ENCODE peak calls at places on chromosome 11, in six cellular contexts. One of them, this sample, is unnamed.

GRCh38 chr11:77697865-77698264 is 60.3 kb upstream of the CLNS1A start:
- DNase-seq in astrocyte of the cerebellum: no peak
- DNase-seq in fibroblast of pulmonary artery: no peak
- DNase-seq in GM12865: no peak
- DNase-seq in dorsolateral prefrontal cortex: no peak
- DNase-seq in fibroblast of lung: no peak
- DNase-seq in this sample: no peak

GRCh38 chr11:134367781-134368180 is 36.0 kb downstream of the GLB1L2 start:
- DNase-seq in fibroblast of pulmonary artery: no peak
- DNase-seq in astrocyte of the cerebellum: no peak
- DNase-seq in fibroblast of lung: no peak
- DNase-seq in GM12865: no peak
- DNase-seq in dorsolateral prefrontal cortex: no peak
- DNase-seq in this sample: no peak

GRCh38 chr11:64531422-64531821 is 59.6 kb upstream of the SLC22A12 start:
- DNase-seq in fibroblast of pulmonary artery: no peak
- DNase-seq in fibroblast of lung: no peak
- DNase-seq in dorsolateral prefrontal cortex: no peak
- DNase-seq in astrocyte of the cerebellum: no peak
- DNase-seq in GM12865: no peak
- DNase-seq in this sample: no peak

GRCh38 chr11:114008331-114008730 is 33.4 kb downstream of the HTR3A start:
- DNase-seq in GM12865: no peak
- DNase-seq in fibroblast of lung: no peak
- DNase-seq in fibroblast of pulmonary artery: no peak
- DNase-seq in dorsolateral prefrontal cortex: no peak
- DNase-seq in astrocyte of the cerebellum: no peak
- DNase-seq in this sample: no peak

GRCh38 chr11:112656772-112657428 is 304.3 kb upstream of the NCAM1 start:
- DNase-seq in fibroblast of lung: peak; percentile 88
- DNase-seq in fibroblast of pulmonary artery: peak; percentile 48
- DNase-seq in GM12865: peak; percentile 42
- DNase-seq in dorsolateral prefrontal cortex: peak; percentile 55
- DNase-seq in astrocyte of the cerebellum: peak; percentile 77
- DNase-seq in this sample: no peak

GRCh38 chr11:131979364-131979763 is 608.9 kb downstream of the NTM start:
- DNase-seq in dorsolateral prefrontal cortex: no peak
- DNase-seq in fibroblast of pulmonary artery: no peak
- DNase-seq in GM12865: no peak
- DNase-seq in astrocyte of the cerebellum: no peak
- DNase-seq in fibroblast of lung: no peak
- DNase-seq in this sample: no peak

GRCh38 chr11:20110908-20111669 is 49.2 kb downstream of the DBX1 start:
- DNase-seq in fibroblast of lung: peak; percentile 98
- DNase-seq in GM12865: peak; percentile 73
- DNase-seq in astrocyte of the cerebellum: peak; percentile 29
- DNase-seq in fibroblast of pulmonary artery: peak; percentile 60
- DNase-seq in dorsolateral prefrontal cortex: peak; percentile 35
- DNase-seq in this sample: no peak

GRCh38 chr11:6627762-6628241 is 8.6 kb upstream of the TPP1 start:
- DNase-seq in fibroblast of lung: no peak
- DNase-seq in dorsolateral prefrontal cortex: no peak
- DNase-seq in GM12865: peak; percentile 34
- DNase-seq in fibroblast of pulmonary artery: no peak
- DNase-seq in astrocyte of the cerebellum: no peak
- DNase-seq in this sample: no peak

GRCh38 chr11:130180491-130180890 is 20.9 kb downstream of the ST14 start:
- DNase-seq in GM12865: peak; percentile 28
- DNase-seq in dorsolateral prefrontal cortex: no peak
- DNase-seq in astrocyte of the cerebellum: no peak
- DNase-seq in fibroblast of pulmonary artery: peak; percentile 16
- DNase-seq in fibroblast of lung: peak; percentile 36
- DNase-seq in this sample: no peak

GRCh38 chr11:33266418-33267215 is 9.4 kb downstream of the HIPK3 start:
- DNase-seq in astrocyte of the cerebellum: no peak
- DNase-seq in dorsolateral prefrontal cortex: no peak
- DNase-seq in fibroblast of lung: peak; percentile 71
- DNase-seq in GM12865: no peak
- DNase-seq in fibroblast of pulmonary artery: peak; percentile 93
- DNase-seq in this sample: peak; percentile 19

GRCh38 chr11:66970808-66971442 is 4.2 kb upstream of the C11orf86 start:
- DNase-seq in fibroblast of pulmonary artery: peak; percentile 100
- DNase-seq in GM12865: no peak
- DNase-seq in fibroblast of lung: peak; percentile 100
- DNase-seq in dorsolateral prefrontal cortex: no peak
- DNase-seq in astrocyte of the cerebellum: peak; percentile 100
- DNase-seq in this sample: peak; percentile 99

GRCh38 chr11:6319001-6319878 is 1.1 kb downstream of the CAVIN3 start:
- DNase-seq in GM12865: no peak
- DNase-seq in dorsolateral prefrontal cortex: no peak
- DNase-seq in astrocyte of the cerebellum: no peak
- DNase-seq in fibroblast of lung: peak; percentile 45
- DNase-seq in fibroblast of pulmonary artery: peak; percentile 52
- DNase-seq in this sample: no peak

GRCh38 chr11:113705871-113706654 is at the start of gene TMPRSS5:
- DNase-seq in fibroblast of pulmonary artery: no peak
- DNase-seq in fibroblast of lung: no peak
- DNase-seq in dorsolateral prefrontal cortex: peak; percentile 88
- DNase-seq in GM12865: no peak
- DNase-seq in astrocyte of the cerebellum: no peak
- DNase-seq in this sample: no peak

GRCh38 chr11:111938687-111939160 is 1.6 kb downstream of the DIXDC1 start:
- DNase-seq in GM12865: peak; percentile 83
- DNase-seq in astrocyte of the cerebellum: no peak
- DNase-seq in dorsolateral prefrontal cortex: no peak
- DNase-seq in fibroblast of lung: peak; percentile 66
- DNase-seq in fibroblast of pulmonary artery: peak; percentile 52
- DNase-seq in this sample: no peak

GRCh38 chr11:130448416-130449068 is at the start of gene ADAMTS15:
- DNase-seq in dorsolateral prefrontal cortex: no peak
- DNase-seq in fibroblast of pulmonary artery: peak; percentile 90
- DNase-seq in fibroblast of lung: peak; percentile 92
- DNase-seq in GM12865: peak; percentile 36
- DNase-seq in astrocyte of the cerebellum: peak; percentile 73
- DNase-seq in this sample: no peak

GRCh38 chr11:95991545-95991944 is 67.6 kb upstream of the MTMR2 start:
- DNase-seq in fibroblast of pulmonary artery: no peak
- DNase-seq in GM12865: no peak
- DNase-seq in dorsolateral prefrontal cortex: no peak
- DNase-seq in fibroblast of lung: peak; percentile 62
- DNase-seq in astrocyte of the cerebellum: peak; percentile 80
- DNase-seq in this sample: no peak

GRCh38 chr11:122202951-122203456 is 87.0 kb upstream of the BLID start:
- DNase-seq in fibroblast of lung: peak; percentile 72
- DNase-seq in dorsolateral prefrontal cortex: peak; percentile 65
- DNase-seq in fibroblast of pulmonary artery: peak; percentile 79
- DNase-seq in GM12865: peak; percentile 36
- DNase-seq in astrocyte of the cerebellum: no peak
- DNase-seq in this sample: no peak

GRCh38 chr11:127117231-127117671 is 116.7 kb upstream of the KIRREL3 start:
- DNase-seq in astrocyte of the cerebellum: no peak
- DNase-seq in fibroblast of pulmonary artery: no peak
- DNase-seq in GM12865: no peak
- DNase-seq in dorsolateral prefrontal cortex: no peak
- DNase-seq in fibroblast of lung: no peak
- DNase-seq in this sample: no peak

GRCh38 chr11:35553831-35554230 is 28.4 kb upstream of the PAMR1 start:
- DNase-seq in dorsolateral prefrontal cortex: no peak
- DNase-seq in GM12865: no peak
- DNase-seq in fibroblast of pulmonary artery: peak; percentile 54
- DNase-seq in fibroblast of lung: peak; percentile 96
- DNase-seq in astrocyte of the cerebellum: peak; percentile 90
- DNase-seq in this sample: no peak

GRCh38 chr11:11972148-11972547 is 36.3 kb downstream of the DKK3 start:
- DNase-seq in fibroblast of lung: no peak
- DNase-seq in dorsolateral prefrontal cortex: peak; percentile 26
- DNase-seq in astrocyte of the cerebellum: no peak
- DNase-seq in GM12865: no peak
- DNase-seq in fibroblast of pulmonary artery: no peak
- DNase-seq in this sample: no peak

GRCh38 chr11:24709928-24710565 is 213.2 kb downstream of the LUZP2 start:
- DNase-seq in astrocyte of the cerebellum: no peak
- DNase-seq in fibroblast of pulmonary artery: no peak
- DNase-seq in GM12865: no peak
- DNase-seq in dorsolateral prefrontal cortex: no peak
- DNase-seq in fibroblast of lung: no peak
- DNase-seq in this sample: no peak

GRCh38 chr11:131498631-131499053 is 128.2 kb downstream of the NTM start:
- DNase-seq in fibroblast of lung: no peak
- DNase-seq in GM12865: no peak
- DNase-seq in dorsolateral prefrontal cortex: peak; percentile 54
- DNase-seq in astrocyte of the cerebellum: no peak
- DNase-seq in fibroblast of pulmonary artery: no peak
- DNase-seq in this sample: no peak

GRCh38 chr11:114098927-114099326 is 39.4 kb downstream of the ZBTB16 start:
- DNase-seq in GM12865: no peak
- DNase-seq in fibroblast of pulmonary artery: no peak
- DNase-seq in astrocyte of the cerebellum: no peak
- DNase-seq in dorsolateral prefrontal cortex: no peak
- DNase-seq in fibroblast of lung: no peak
- DNase-seq in this sample: no peak

GRCh38 chr11:72030428-72031045 is 31.8 kb downstream of the IL18BP start:
- DNase-seq in fibroblast of lung: no peak
- DNase-seq in GM12865: no peak
- DNase-seq in fibroblast of pulmonary artery: no peak
- DNase-seq in astrocyte of the cerebellum: no peak
- DNase-seq in dorsolateral prefrontal cortex: no peak
- DNase-seq in this sample: no peak

GRCh38 chr11:102620179-102620578 is 5.0 kb downstream of the MMP20 start:
- DNase-seq in dorsolateral prefrontal cortex: no peak
- DNase-seq in fibroblast of pulmonary artery: no peak
- DNase-seq in astrocyte of the cerebellum: no peak
- DNase-seq in fibroblast of lung: no peak
- DNase-seq in GM12865: no peak
- DNase-seq in this sample: no peak

GRCh38 chr11:96141649-96142048 is 201.3 kb downstream of the MAML2 start:
- DNase-seq in astrocyte of the cerebellum: no peak
- DNase-seq in fibroblast of lung: no peak
- DNase-seq in fibroblast of pulmonary artery: no peak
- DNase-seq in GM12865: no peak
- DNase-seq in dorsolateral prefrontal cortex: no peak
- DNase-seq in this sample: no peak

GRCh38 chr11:1869427-1870325 is 16.8 kb downstream of the LSP1 start:
- DNase-seq in astrocyte of the cerebellum: no peak
- DNase-seq in fibroblast of pulmonary artery: no peak
- DNase-seq in dorsolateral prefrontal cortex: no peak
- DNase-seq in GM12865: no peak
- DNase-seq in fibroblast of lung: no peak
- DNase-seq in this sample: no peak

GRCh38 chr11:502288-503178 is 4.5 kb downstream of the RNH1 start:
- DNase-seq in dorsolateral prefrontal cortex: no peak
- DNase-seq in GM12865: no peak
- DNase-seq in fibroblast of pulmonary artery: no peak
- DNase-seq in astrocyte of the cerebellum: no peak
- DNase-seq in fibroblast of lung: no peak
- DNase-seq in this sample: no peak
- H3K4me3 ChIP-seq in dorsolateral prefrontal cortex: peak overlapping the region; percentile 78
- H3K4me3 ChIP-seq in GM12865: no peak overlapping the region
- H3K4me3 ChIP-seq in fibroblast of pulmonary artery: peak overlapping the region; percentile 8
- H3K4me3 ChIP-seq in astrocyte of the cerebellum: no peak overlapping the region
- H3K4me3 ChIP-seq in fibroblast of lung: no peak overlapping the region
- H3K4me3 ChIP-seq in this sample: no peak overlapping the region

GRCh38 chr11:65912840-65913239 is 6.0 kb downstream of the C11orf68 start:
- DNase-seq in dorsolateral prefrontal cortex: no peak
- DNase-seq in fibroblast of lung: peak; percentile 75
- DNase-seq in astrocyte of the cerebellum: no peak
- DNase-seq in GM12865: peak; percentile 59
- DNase-seq in fibroblast of pulmonary artery: peak; percentile 34
- DNase-seq in this sample: no peak
- TF ChIP-seq CTCF in dorsolateral prefrontal cortex: no peak
- TF ChIP-seq CTCF in fibroblast of lung: no peak
- TF ChIP-seq CTCF in astrocyte of the cerebellum: no peak
- TF ChIP-seq CTCF in GM12865: no peak
- TF ChIP-seq CTCF in fibroblast of pulmonary artery: no peak
- TF ChIP-seq CTCF in this sample: no peak

DNA sequence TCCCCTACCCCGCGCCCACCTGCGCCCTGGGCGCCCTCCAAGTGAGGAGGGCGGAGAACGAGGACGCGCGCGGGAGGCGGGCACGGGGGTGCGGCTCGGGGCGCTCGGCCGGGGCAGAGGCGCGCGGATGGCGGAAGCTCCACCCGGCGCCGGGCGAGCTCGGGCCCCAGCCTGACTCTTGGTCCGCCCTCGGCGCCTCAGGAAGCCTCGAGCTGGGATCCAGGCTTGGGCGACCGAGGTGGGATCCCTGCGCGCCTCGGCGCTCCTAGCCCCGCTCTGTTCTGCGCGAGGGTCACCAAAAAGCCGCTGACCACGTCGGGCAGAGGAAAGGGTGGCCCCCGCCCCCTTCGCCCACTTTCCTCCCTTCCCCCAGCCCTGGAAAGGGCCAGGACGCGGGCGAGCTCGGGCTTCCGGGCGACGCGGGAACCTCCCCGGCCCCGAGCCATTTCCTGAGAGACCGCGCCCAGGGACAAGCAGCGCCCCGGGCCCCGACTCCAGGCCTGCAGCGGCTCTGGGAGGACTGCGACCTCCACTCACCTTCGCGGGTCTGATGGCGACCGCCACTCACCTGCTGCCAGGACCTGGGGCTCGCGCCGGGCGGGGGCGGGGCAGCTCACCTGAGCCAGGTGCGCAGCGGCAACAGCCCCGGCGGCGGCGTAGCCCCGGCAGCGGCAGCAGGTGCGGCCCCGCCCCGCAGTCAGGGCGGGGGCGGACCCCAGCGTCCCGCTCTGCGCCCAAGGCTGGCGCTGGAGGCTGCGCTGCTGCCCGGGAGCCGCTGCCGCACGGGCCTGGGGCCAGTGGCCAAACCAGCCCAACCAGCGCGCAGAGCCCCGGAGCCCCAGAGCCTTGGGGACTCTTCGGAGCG is 2.2 kb upstream of the SIGIRR start:
- DNase-seq in dorsolateral prefrontal cortex: no peak
- DNase-seq in fibroblast of lung: no peak
- DNase-seq in fibroblast of pulmonary artery: peak; percentile 14
- DNase-seq in GM12865: peak; percentile 53
- DNase-seq in astrocyte of the cerebellum: no peak
- DNase-seq in this sample: no peak
- H3K4me3 ChIP-seq in dorsolateral prefrontal cortex: peak overlapping the region; percentile 56
- H3K4me3 ChIP-seq in fibroblast of lung: no peak overlapping the region
- H3K4me3 ChIP-seq in fibroblast of pulmonary artery: peak overlapping the region; percentile 49
- H3K4me3 ChIP-seq in GM12865: peak overlapping the region; percentile 56
- H3K4me3 ChIP-seq in astrocyte of the cerebellum: peak overlapping the region; percentile 22
- H3K4me3 ChIP-seq in this sample: peak overlapping the region; percentile 66

GRCh38 chr11:118876261-118876660 is 7.4 kb upstream of the CXCR5 start:
- DNase-seq in fibroblast of pulmonary artery: no peak
- DNase-seq in GM12865: no peak
- DNase-seq in astrocyte of the cerebellum: no peak
- DNase-seq in fibroblast of lung: no peak
- DNase-seq in dorsolateral prefrontal cortex: no peak
- DNase-seq in this sample: no peak

GRCh38 chr11:118872403-118872821 is 11.3 kb upstream of the CXCR5 start:
- DNase-seq in dorsolateral prefrontal cortex: no peak
- DNase-seq in fibroblast of lung: no peak
- DNase-seq in astrocyte of the cerebellum: no peak
- DNase-seq in GM12865: peak; percentile 88
- DNase-seq in fibroblast of pulmonary artery: no peak
- DNase-seq in this sample: no peak

GRCh38 chr11:118873804-118874203 is 9.9 kb upstream of the CXCR5 start:
- DNase-seq in dorsolateral prefrontal cortex: no peak
- DNase-seq in astrocyte of the cerebellum: no peak
- DNase-seq in fibroblast of lung: no peak
- DNase-seq in GM12865: no peak
- DNase-seq in fibroblast of pulmonary artery: no peak
- DNase-seq in this sample: no peak

GRCh38 chr11:118868659-118869058 is 15.0 kb upstream of the CXCR5 start:
- DNase-seq in dorsolateral prefrontal cortex: no peak
- DNase-seq in fibroblast of pulmonary artery: no peak
- DNase-seq in fibroblast of lung: no peak
- DNase-seq in astrocyte of the cerebellum: no peak
- DNase-seq in GM12865: no peak
- DNase-seq in this sample: no peak

GRCh38 chr11:118870396-118871343 is 13.0 kb upstream of the CXCR5 start:
- DNase-seq in GM12865: peak; percentile 76
- DNase-seq in fibroblast of lung: peak; percentile 10
- DNase-seq in dorsolateral prefrontal cortex: peak; percentile 73
- DNase-seq in astrocyte of the cerebellum: no peak
- DNase-seq in fibroblast of pulmonary artery: peak; percentile 42
- DNase-seq in this sample: peak; percentile 91
- TF ChIP-seq CTCF in GM12865: no peak
- TF ChIP-seq CTCF in fibroblast of lung: peak; percentile 29
- TF ChIP-seq CTCF in dorsolateral prefrontal cortex: no peak
- TF ChIP-seq CTCF in astrocyte of the cerebellum: peak; percentile 9
- TF ChIP-seq CTCF in fibroblast of pulmonary artery: peak; percentile 5
- TF ChIP-seq CTCF in this sample: peak; percentile 63

This sample was measured in epithelial cell of proximal tubule.